ENCODE peak calls at places on chromosomes 4 and X, in four cellular contexts. H is sigmoid colon, I is transverse colon, V is tibial artery. W is an unnamed sample. For H3K27me3, the result is how much of the 10 kb centered on the place peaks cover.

GRCh38 chrX:154132366-154132765 is 11.7 kb upstream of the OPN1LW start:
- DNase-seq in H (no peak), V (no peak), I (no peak), W (no peak)

GRCh38 chr4:8725845-8726244 is 133.3 kb downstream of the CPZ start:
- DNase-seq in V (no peak), I (no peak), H (peak), W (peak)

GRCh38 chrX:153727108-153727931 is 2.7 kb downstream of the ABCD1 start:
- DNase-seq in I (peak), V (peak), H (peak), W (peak)

GRCh38 chr4:108247511-108248088 is 78.9 kb upstream of the LEF1 start:
- DNase-seq in V (no peak), H (no peak), I (no peak), W (no peak)

GRCh38 chr4:67871867-67872266 is 11.9 kb downstream of the TMPRSS11D start:
- DNase-seq in H (no peak), V (no peak), I (no peak), W (no peak)

GRCh38 chr4:26081795-26082498 is 167.9 kb downstream of the SMIM20 start:
- DNase-seq in H (no peak), I (no peak), V (no peak), W (no peak)

GRCh38 chrX:24925430-24925829 is 90.3 kb downstream of the ARX start:
- DNase-seq in H (no peak), I (no peak), V (no peak), W (no peak)

GRCh38 chr4:112519689-112520597 is 4.0 kb upstream of the NEUROG2 start:
- DNase-seq in H (no peak), I (no peak), V (no peak), W (no peak)

GRCh38 chr4:20612313-20612712 is 87.9 kb upstream of the PACRGL start:
- DNase-seq in I (no peak), H (no peak), V (no peak), W (no peak)

GRCh38 chr4:151627491-151627890 is 133.3 kb downstream of the GATB start:
- DNase-seq in H (no peak), V (no peak), I (no peak), W (no peak)

GRCh38 chr4:21885770-21886169 is 62.8 kb downstream of the KCNIP4 start:
- DNase-seq in V (no peak), H (no peak), I (no peak), W (no peak)

GRCh38 chr4:6502747-6503465 is 30.5 kb upstream of the PPP2R2C start:
- DNase-seq in H (no peak), V (no peak), I (no peak), W (no peak)

GRCh38 chr4:6507345-6507744 is 34.9 kb upstream of the PPP2R2C start:
- DNase-seq in V (peak), H (no peak), I (no peak), W (no peak)

GRCh38 chr4:6506616-6507140 is 34.3 kb upstream of the PPP2R2C start:
- DNase-seq in H (no peak), I (no peak), V (peak), W (no peak)

GRCh38 chr4:6502147-6502546 is 29.7 kb upstream of the PPP2R2C start:
- DNase-seq in H (no peak), V (no peak), I (no peak), W (no peak)

GRCh38 chr4:6504900-6505496 is 32.6 kb upstream of the PPP2R2C start:
- DNase-seq in H (no peak), I (no peak), V (no peak), W (no peak)
- H3K27me3 ChIP-seq in H (under half), I (under half), V (under half), W (under half)

DNA sequence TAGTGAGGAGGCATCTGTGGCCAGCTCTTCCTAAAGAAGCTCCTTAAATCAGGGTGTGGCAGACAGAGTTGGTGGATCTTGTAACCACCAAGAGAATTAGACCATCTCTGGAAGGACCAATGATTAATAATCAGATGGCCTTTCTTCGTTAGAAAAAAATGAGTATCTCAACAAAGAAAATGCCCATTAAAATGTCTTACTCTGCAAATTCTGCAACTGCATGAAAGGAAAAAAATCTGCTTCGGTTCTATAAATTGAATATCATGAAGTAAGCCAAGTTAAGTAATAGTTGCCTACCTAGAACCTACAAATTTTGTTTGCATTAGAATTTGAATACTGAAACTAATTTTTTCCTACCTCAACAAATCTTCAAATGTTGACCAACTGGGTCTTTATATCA is 4.2 kb upstream of the DCLK2 start:
- DNase-seq in V (no peak), I (no peak), H (no peak), W (no peak)
- TF ChIP-seq CTCF in V (no peak), I (no peak), H (no peak), W (no peak)

GRCh38 chrX:69496143-69496542 is 8.0 kb upstream of the NALF2 start:
- DNase-seq in H (no peak), I (no peak), V (no peak), W (no peak)
- H3K27me3 ChIP-seq in H (under half), I (under half), V (under half), W (under half)

GRCh38 chrX:97311066-97311778 is 427.5 kb downstream of the RPA4 start:
- DNase-seq in V (no peak), I (no peak), H (no peak), W (no peak)

GRCh38 chrX:97320305-97320704 is 436.6 kb downstream of the RPA4 start:
- DNase-seq in V (no peak), I (no peak), H (no peak), W (no peak)

GRCh38 chrX:97310373-97310772 is 426.7 kb downstream of the RPA4 start:
- DNase-seq in V (no peak), I (no peak), H (no peak), W (no peak)

GRCh38 chrX:97314348-97314747 is 430.6 kb downstream of the RPA4 start:
- DNase-seq in V (no peak), I (no peak), H (no peak), W (no peak)

GRCh38 chrX:97315939-97316338 is 432.2 kb downstream of the RPA4 start:
- DNase-seq in V (no peak), H (no peak), I (no peak), W (no peak)
- TF ChIP-seq CTCF in V (no peak), H (no peak), I (no peak), W (no peak)

W was measured in Peyer's patch.